ENCODE peak calls at places on chromosomes 6 and 20, in six cellular contexts. I is cardiac fibroblast, H is A549, E is GM12865, K is Caco-2, C is tibial artery. A is an unnamed sample.

GRCh38 chr6:149130093-149130872 is 187.2 kb upstream of the TAB2 start:
- DNase-seq in K (no peak), H (no peak), E (no peak), C (no peak), I (no peak), A (no peak)

GRCh38 chr20:62743777-62744317 is 35.2 kb downstream of the NTSR1 start:
- DNase-seq in E (no peak), K (no peak), I (no peak), C (no peak), H (no peak), A (no peak)

GRCh38 chr6:158938811-158939254 is 61.2 kb downstream of the RSPH3 start:
- DNase-seq in K (peak; percentile 53), E (no peak), I (peak; percentile 22), C (no peak), H (peak; percentile 17), A (peak; percentile 56)

GRCh38 chr6:23301546-23301945 is 732.2 kb downstream of the HDGFL1 start:
- DNase-seq in H (no peak), I (no peak), K (no peak), C (no peak), E (no peak), A (no peak)

GRCh38 chr6:122365775-122366403 is 33.6 kb upstream of the HSF2 start:
- DNase-seq in I (peak; percentile 11), E (no peak), C (no peak), H (no peak), K (no peak), A (no peak)

GRCh38 chr6:1049900-1050299 is 262.0 kb upstream of the FOXQ1 start:
- DNase-seq in E (no peak), K (peak; percentile 61), C (no peak), I (no peak), H (no peak), A (no peak)

GRCh38 chr6:160297310-160297709 is 38.7 kb upstream of the SLC22A2 start:
- DNase-seq in H (no peak), C (no peak), I (no peak), K (peak; percentile 47), E (no peak), A (no peak)

GRCh38 chr6:139944131-139944530 is 569.7 kb upstream of the CITED2 start:
- DNase-seq in C (no peak), I (no peak), E (no peak), H (no peak), K (no peak), A (no peak)

GRCh38 chr6:24125980-24126379 is at the start of gene NRSN1:
- DNase-seq in K (no peak), C (no peak), H (no peak), E (no peak), I (no peak), A (no peak)

GRCh38 chr20:64164123-64164836 is at the start of gene MYT1:
- DNase-seq in E (no peak), K (no peak), C (no peak), I (no peak), H (no peak), A (no peak)

GRCh38 chr20:37921341-37921929 is 18.5 kb downstream of the VSTM2L start:
- DNase-seq in I (no peak), K (no peak), H (no peak), C (no peak), E (peak; percentile 71), A (no peak)

GRCh38 chr6:125790403-125791150 is at the start of gene NCOA7:
- DNase-seq in I (peak; percentile 62), E (peak; percentile 86), C (peak; percentile 83), H (peak; percentile 50), K (peak; percentile 84), A (peak; percentile 53)

GRCh38 chr20:37042986-37043972 is 52.5 kb downstream of the RBL1 start:
- DNase-seq in H (no peak), I (no peak), C (no peak), K (no peak), E (peak; percentile 91), A (no peak)

GRCh38 chr6:51704932-51705540 is 382.4 kb downstream of the PKHD1 start:
- DNase-seq in K (no peak), C (no peak), E (no peak), H (no peak), I (no peak), A (no peak)

GRCh38 chr6:107600936-107601335 is 111.0 kb downstream of the SOBP start:
- DNase-seq in H (peak; percentile 25), C (no peak), E (no peak), I (peak; percentile 80), K (peak; percentile 53), A (no peak)

GRCh38 chr20:35619196-35620095 is 3.8 kb downstream of the SPAG4 start:
- DNase-seq in K (peak; percentile 98), I (peak; percentile 80), H (peak; percentile 96), C (peak; percentile 67), E (peak; percentile 88), A (no peak)

GRCh38 chr20:35618372-35619131 is 2.9 kb downstream of the SPAG4 start:
- DNase-seq in H (peak; percentile 35), C (no peak), E (peak; percentile 39), I (peak; percentile 46), K (peak; percentile 67), A (no peak)

GRCh38 chr20:35618032-35618371 is 2.4 kb downstream of the SPAG4 start:
- DNase-seq in K (no peak), E (no peak), C (no peak), H (no peak), I (no peak), A (no peak)

GRCh38 chr20:35621560-35621946 is 5.9 kb downstream of the SPAG4 start:
- DNase-seq in C (no peak), I (no peak), E (no peak), H (no peak), K (no peak), A (no peak)

DNA sequence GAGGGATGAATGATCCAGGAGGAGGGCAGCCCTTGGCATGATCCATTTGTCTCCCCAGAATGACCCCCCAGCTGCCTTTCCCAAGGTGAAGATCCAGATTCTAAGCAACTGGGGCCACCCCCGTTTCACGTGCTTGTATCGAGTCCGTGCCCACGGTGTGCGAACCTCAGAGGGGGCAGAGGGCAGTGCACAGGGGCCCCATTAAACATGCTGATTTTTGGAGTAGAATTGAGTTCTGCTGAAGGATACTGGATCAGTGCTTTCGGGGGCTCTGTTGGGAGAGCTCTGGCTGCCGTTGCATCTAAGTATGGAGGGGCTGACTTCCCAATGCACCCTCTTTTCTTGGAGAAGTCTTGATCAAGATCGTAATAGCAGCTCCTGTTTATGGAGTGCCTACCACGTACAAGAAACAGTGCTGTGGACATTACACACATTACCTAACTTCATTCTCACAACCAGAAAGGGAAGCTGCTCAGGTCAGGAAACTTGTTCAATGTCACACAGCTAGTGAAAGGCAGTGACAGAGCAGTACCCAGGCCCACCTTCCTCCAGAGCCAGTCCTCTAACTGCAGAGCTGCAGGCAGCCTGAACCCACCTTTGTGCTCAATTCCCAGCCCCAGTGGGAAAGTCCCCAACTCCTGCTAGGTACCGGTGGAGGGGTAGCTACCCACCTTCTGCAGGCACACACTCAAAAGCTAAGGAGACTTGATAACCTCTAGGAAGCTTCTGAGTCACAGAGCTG is 5.4 kb downstream of the SPAG4 start:
- DNase-seq in E (no peak), H (no peak), I (no peak), C (no peak), K (no peak), A (no peak)
- TF ChIP-seq CTCF in E (no peak), H (no peak), I (no peak), C (no peak), K (no peak), A (no peak)

DNA sequence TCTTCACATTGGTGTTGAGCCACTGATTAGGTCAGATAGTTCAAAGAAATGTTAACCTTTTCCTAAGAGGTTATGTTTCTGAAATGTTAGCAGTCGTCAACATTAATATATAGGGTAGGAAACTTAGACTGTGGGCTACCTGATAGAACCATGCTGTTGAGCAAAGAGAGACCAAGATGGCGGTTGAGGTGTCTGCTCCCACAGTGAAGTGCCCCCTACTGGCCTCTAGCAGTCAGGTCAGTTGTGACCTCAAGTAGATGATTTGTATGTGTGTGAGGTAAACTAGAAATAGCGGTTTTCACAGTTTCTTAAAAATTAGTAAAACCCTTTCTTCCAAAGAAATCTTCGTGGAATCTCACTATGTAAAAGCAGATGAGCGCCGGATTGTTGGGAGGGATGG is 40.3 kb downstream of the MTHFD1L start:
- DNase-seq in H (no peak), K (no peak), I (peak; percentile 14), E (no peak), C (no peak), A (no peak)
- TF ChIP-seq CTCF in H (peak; percentile 25), K (no peak), I (peak; percentile 58), E (peak; percentile 26), C (no peak), A (peak; percentile 21)

DNA sequence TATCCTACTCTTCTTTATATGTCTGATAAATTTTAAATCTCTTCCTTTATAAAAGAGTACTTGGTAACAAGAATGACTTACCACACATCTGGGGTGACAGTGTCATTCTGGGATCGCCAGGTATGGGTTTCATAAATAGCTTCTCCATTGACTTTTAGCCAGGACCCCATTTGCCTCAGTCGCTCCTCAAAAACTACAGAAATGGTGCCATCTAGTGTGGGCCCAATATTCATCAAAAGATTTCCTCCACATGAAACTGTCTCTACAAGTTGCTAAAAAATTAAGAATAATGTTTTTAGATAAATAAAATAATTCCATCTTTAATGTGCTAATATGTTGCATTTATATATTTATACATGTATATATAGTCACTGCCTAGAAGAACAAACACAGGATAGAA is 9.7 kb downstream of the FUCA2 start:
- DNase-seq in I (no peak), C (no peak), E (no peak), H (no peak), K (no peak), A (no peak)
- TF ChIP-seq CTCF in I (no peak), C (no peak), E (no peak), H (no peak), K (peak; percentile 2), A (no peak)

DNA sequence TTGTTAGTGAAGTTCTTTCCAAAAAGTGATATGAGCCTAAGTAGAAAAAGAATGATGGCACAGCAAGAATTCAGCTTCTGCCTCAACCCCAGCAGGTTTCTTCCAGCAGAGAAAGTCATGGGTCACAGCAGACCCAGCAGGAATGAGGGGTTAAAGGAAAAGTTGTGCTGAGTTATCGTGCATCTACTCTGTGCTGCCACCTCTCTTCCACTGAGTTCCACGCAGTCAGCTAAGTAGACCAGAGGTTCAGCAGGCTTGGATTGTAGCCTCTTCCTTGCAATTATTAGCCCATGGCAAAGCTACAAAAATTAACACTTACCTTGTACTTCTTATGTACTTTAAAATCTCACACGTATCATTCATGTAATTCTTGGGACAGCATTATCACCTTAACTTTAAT is 510.8 kb downstream of the PTPRT start:
- DNase-seq in K (peak; percentile 13), C (no peak), E (no peak), H (no peak), I (no peak), A (no peak)
- TF ChIP-seq CTCF in K (peak; percentile 67), C (no peak), E (peak; percentile 6), H (no peak), I (no peak), A (peak; percentile 17)

DNA sequence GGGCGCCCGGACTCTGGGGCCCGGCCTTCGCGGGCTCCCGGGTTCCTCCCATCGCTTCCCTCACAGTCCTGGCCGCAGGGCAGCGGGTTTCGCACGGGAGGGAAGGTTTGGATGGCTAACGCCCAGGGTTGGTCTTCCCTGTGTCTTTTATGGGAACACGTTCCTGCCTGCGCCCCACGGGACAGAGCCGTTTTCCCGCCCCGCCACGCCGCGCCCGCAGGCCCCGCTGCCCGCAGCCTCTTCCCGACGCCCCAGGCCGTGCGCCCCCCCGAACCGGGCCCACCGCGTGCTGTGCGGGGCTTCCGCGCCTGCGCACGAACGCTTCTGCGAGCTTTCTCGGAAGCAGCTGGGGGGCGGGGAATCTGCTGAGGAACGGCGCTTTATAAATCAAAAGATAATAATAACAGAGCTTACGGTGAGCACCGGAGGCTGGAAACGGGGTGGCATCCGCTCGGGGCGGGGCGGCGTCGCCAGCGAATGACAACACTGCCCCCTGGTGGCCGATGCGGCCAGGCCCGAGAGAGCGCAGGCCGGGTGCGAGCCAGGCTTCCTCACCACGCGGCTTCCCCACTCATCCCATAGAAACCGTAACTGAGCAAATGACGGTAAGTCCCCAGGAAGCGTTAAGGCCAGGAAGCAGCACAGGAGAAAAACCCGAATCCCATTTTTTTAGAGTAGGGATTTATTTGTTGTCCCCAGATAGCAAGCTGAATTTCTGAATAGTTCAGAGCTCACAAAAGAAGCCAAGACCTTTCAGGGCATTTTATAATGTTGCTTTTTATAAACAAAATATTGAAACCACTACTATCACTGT is 116.4 kb downstream of the MYLK4 start:
- DNase-seq in C (peak; percentile 81), H (peak; percentile 55), I (peak; percentile 90), E (peak; percentile 70), K (peak; percentile 93), A (peak; percentile 69)
- TF ChIP-seq CTCF in C (peak; percentile 98), H (peak; percentile 81), I (peak; percentile 96), E (peak; percentile 93), K (peak; percentile 96), A (peak; percentile 93)

A was measured in CD14-positive monocyte.